ENCODE peak calls at places on chromosome 21, in nine cellular contexts. M is adrenal gland, Z is left ventricle myocardium inferior, S is uterus, J is adipocyte, V is A549, A is stomach, I is trophoblast cell, C is IMR-90. T is an unnamed sample. For H3K4me1, the result is how much of the 10 kb centered on the place peaks cover.

GRCh38 chr21:32184485-32184884 is 94.4 kb downstream of the MIS18A start:
- DNase-seq in M (no peak), V (no peak), Z (no peak), C (no peak), J (no peak), A (no peak), S (no peak), I (no peak), T (no peak)

GRCh38 chr21:30408782-30409494 is 13.1 kb downstream of the KRTAP13-1 start:
- DNase-seq in J (no peak), S (no peak), C (no peak), V (peak), A (peak), M (no peak), I (peak), Z (no peak), T (peak)

GRCh38 chr21:38506606-38507331 is 8.5 kb upstream of the ERG start:
- DNase-seq in S (no peak), V (no peak), A (no peak), Z (peak), I (no peak), M (peak), J (no peak), C (no peak), T (no peak)

GRCh38 chr21:14989359-14989758 is 75.4 kb downstream of the NRIP1 start:
- DNase-seq in Z (peak), J (peak), A (no peak), I (no peak), V (no peak), M (no peak), C (peak), S (no peak), T (no peak)

GRCh38 chr21:25424674-25425073 is 182.6 kb downstream of the MRPL39 start:
- DNase-seq in A (no peak), M (no peak), S (no peak), C (no peak), J (no peak), Z (no peak), V (no peak), I (no peak), T (no peak)

GRCh38 chr21:14120091-14120734 is 90.5 kb downstream of the LIPI start:
- DNase-seq in M (peak), V (peak), A (peak), I (peak), Z (no peak), S (no peak), C (peak), J (peak), T (no peak)

GRCh38 chr21:31660134-31660565 is 657 bp downstream of the SOD1 start:
- DNase-seq in J (no peak), Z (no peak), C (no peak), V (no peak), S (peak), M (peak), I (no peak), A (no peak), T (no peak)

GRCh38 chr21:14755086-14755485 is 209.0 kb upstream of the SAMSN1 start:
- DNase-seq in J (no peak), I (no peak), C (no peak), M (no peak), Z (no peak), A (no peak), S (no peak), V (no peak), T (no peak)

GRCh38 chr21:10272216-10272615 is 249.2 kb upstream of the TPTE start:
- DNase-seq in I (no peak), J (no peak), V (peak), A (no peak), S (no peak), Z (no peak), M (no peak), C (no peak), T (no peak)

GRCh38 chr21:24118738-24119470 is 1488.4 kb downstream of the MRPL39 start:
- DNase-seq in I (no peak), Z (no peak), M (no peak), J (peak), V (no peak), A (no peak), S (no peak), C (peak), T (no peak)

GRCh38 chr21:30372139-30372770 is at the start of gene KRTAP13-2:
- DNase-seq in J (no peak), C (no peak), Z (no peak), M (no peak), A (no peak), S (no peak), V (no peak), I (no peak), T (no peak)

GRCh38 chr21:41258617-41259016 is 58.0 kb upstream of the FAM3B start:
- DNase-seq in M (no peak), I (no peak), V (no peak), S (no peak), J (no peak), A (no peak), C (peak), Z (no peak), T (no peak)

GRCh38 chr21:24939288-24939687 is 668.0 kb downstream of the MRPL39 start:
- DNase-seq in Z (no peak), V (no peak), J (no peak), M (peak), S (no peak), C (no peak), I (no peak), A (peak), T (no peak)

GRCh38 chr21:8991088-8991907 is 1530.1 kb upstream of the TPTE start:
- DNase-seq in V (peak), M (no peak), Z (no peak), J (no peak), S (no peak), A (no peak), I (no peak), C (no peak), T (no peak)

GRCh38 chr21:18164933-18165332 is 79.7 kb upstream of the CHODL start:
- DNase-seq in C (no peak), I (no peak), V (no peak), A (no peak), J (no peak), S (no peak), Z (no peak), M (no peak), T (no peak)

GRCh38 chr21:21286170-21286798 is 288.1 kb downstream of the NCAM2 start:
- DNase-seq in M (no peak), J (no peak), S (no peak), Z (no peak), V (no peak), A (no peak), C (no peak), I (no peak), T (no peak)

GRCh38 chr21:18877932-18878331 is 474.3 kb upstream of the TMPRSS15 start:
- DNase-seq in V (no peak), A (no peak), S (no peak), J (no peak), I (no peak), M (no peak), C (no peak), Z (no peak), T (no peak)

GRCh38 chr21:44459712-44460440 is 4.6 kb downstream of the LRRC3 start:
- DNase-seq in I (no peak), A (no peak), V (no peak), C (no peak), M (no peak), Z (no peak), S (no peak), J (no peak), T (no peak)

GRCh38 chr21:44460441-44460755 is 5.1 kb downstream of the LRRC3 start:
- DNase-seq in M (no peak), I (no peak), A (no peak), S (no peak), Z (no peak), J (no peak), V (no peak), C (no peak), T (no peak)

GRCh38 chr21:44462090-44462833 is 7.0 kb downstream of the LRRC3 start:
- DNase-seq in S (no peak), V (no peak), Z (no peak), I (no peak), A (no peak), J (no peak), M (no peak), C (no peak), T (no peak)

GRCh38 chr21:44461438-44462089 is 6.3 kb downstream of the LRRC3 start:
- DNase-seq in S (no peak), I (peak), C (no peak), A (no peak), Z (no peak), M (no peak), J (no peak), V (no peak), T (no peak)

DNA sequence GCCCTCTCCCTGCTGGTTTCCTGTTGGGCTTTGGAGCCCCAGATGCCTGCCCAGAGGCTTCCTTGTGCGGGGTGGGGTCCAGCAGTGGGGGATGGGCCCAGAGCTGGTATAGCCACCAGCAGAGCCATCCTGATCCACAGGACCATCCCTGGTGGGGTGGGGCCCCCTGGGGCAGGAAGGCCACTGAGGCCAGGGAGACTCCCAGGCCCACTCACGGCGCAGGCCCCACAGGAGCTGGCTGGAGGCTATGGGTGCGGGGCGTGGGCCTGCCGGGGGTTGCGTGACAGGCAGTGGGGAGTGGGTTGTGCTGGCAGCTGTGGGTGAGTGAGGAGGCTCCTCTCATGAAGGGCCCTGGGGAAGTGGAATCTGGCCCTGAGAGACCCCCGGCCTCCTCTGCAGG is 5.7 kb downstream of the LRRC3 start:
- DNase-seq in V (no peak), C (no peak), M (no peak), S (no peak), I (no peak), J (no peak), Z (no peak), A (no peak), T (no peak)
- H3K4me3 ChIP-seq in V (no peak), C (no peak), M (no peak), S (no peak), I (no peak), J (no peak), Z (no peak), A (no peak), T (no peak)

GRCh38 chr21:42469272-42469671 is 26.8 kb downstream of the RSPH1 start:
- DNase-seq in J (no peak), I (no peak), V (no peak), M (no peak), Z (no peak), S (no peak), A (no peak), C (no peak), T (no peak)

GRCh38 chr21:42466700-42467612 is 29.1 kb downstream of the RSPH1 start:
- DNase-seq in C (peak), S (no peak), A (no peak), M (peak), V (peak), Z (no peak), I (peak), J (peak), T (no peak)

GRCh38 chr21:42467613-42467983 is 28.4 kb downstream of the RSPH1 start:
- DNase-seq in I (no peak), S (no peak), Z (no peak), C (no peak), M (no peak), V (no peak), J (no peak), A (no peak), T (no peak)

GRCh38 chr21:42471206-42471605 is 24.8 kb downstream of the RSPH1 start:
- DNase-seq in Z (no peak), J (no peak), V (no peak), S (no peak), I (no peak), A (no peak), C (no peak), M (no peak), T (no peak)

DNA sequence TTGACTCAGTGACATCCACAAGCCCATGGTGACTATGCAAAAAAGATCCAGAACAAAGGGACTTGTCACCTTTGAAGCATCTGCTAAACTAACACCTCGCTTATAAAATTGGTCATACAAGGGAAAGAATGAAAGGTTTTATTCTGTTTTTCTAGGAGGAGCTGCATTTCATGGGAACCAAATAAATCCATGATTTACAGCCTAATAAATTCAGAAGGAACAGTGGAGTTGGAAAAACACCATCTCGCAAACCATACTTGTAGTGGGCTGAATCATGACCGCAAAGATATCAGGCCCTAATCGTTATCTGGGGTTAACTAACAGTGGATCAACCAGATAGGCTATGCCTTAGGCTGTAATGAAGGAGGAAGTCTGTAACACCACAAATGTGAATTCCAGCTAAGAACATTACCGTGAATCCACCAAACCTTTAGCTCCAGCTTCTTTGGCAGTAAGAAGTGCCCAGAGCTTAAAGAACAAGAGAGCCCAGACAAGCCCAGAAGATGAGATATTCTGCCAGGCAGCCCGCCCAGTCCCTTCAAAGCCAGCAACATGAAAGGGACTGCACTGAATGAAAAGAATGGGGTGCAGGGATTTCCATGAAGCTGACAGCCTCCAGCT is 27.4 kb downstream of the RSPH1 start:
- DNase-seq in I (no peak), V (no peak), C (no peak), M (no peak), S (no peak), J (no peak), A (no peak), Z (no peak), T (no peak)
- H3K4me1 ChIP-seq in I (under half), V (under half), C (under half), M (under half), S (under half), J (under half), A (under half), Z (under half), T (under half)

GRCh38 chr21:26844258-26845065 is 747 bp downstream of the ADAMTS1 start:
- DNase-seq in M (peak), J (peak), A (no peak), Z (peak), V (peak), C (peak), S (peak), I (peak), T (peak)

GRCh38 chr21:26846036-26846931 is 1.1 kb upstream of the ADAMTS1 start:
- DNase-seq in S (peak), V (peak), M (peak), A (peak), J (peak), I (peak), Z (peak), C (peak), T (peak)

GRCh38 chr21:26843912-26844257 is 1.3 kb downstream of the ADAMTS1 start:
- DNase-seq in V (peak), C (peak), M (no peak), S (peak), I (peak), Z (no peak), J (peak), A (no peak), T (no peak)

GRCh38 chr21:26845066-26845749 is at the start of gene ADAMTS1:
- DNase-seq in I (peak), C (peak), M (peak), J (peak), S (peak), A (peak), Z (peak), V (peak), T (peak)

GRCh38 chr21:26845750-26846035 is 484 bp upstream of the ADAMTS1 start:
- DNase-seq in V (no peak), I (no peak), A (no peak), J (no peak), S (no peak), C (no peak), Z (no peak), M (no peak), T (no peak)
- H3K4me3 ChIP-seq in V (peak), I (peak), A (peak), J (peak), S (peak), C (peak), Z (peak), M (no peak), T (peak)

GRCh38 chr21:33232640-33233039 is 2.9 kb downstream of the IFNAR2 start:
- DNase-seq in Z (no peak), S (no peak), I (no peak), V (no peak), C (no peak), A (no peak), J (no peak), M (no peak), T (no peak)
- H3K4me1 ChIP-seq in Z (half or more), S (under half), I (under half), V (under half), C (under half), A (under half), J (under half), M (under half), T (under half)

GRCh38 chr21:36691539-36692124 is 7.3 kb upstream of the SIM2 start:
- DNase-seq in S (no peak), A (no peak), J (no peak), C (peak), Z (no peak), V (no peak), I (peak), M (no peak), T (no peak)

GRCh38 chr21:36693144-36694040 is 5.5 kb upstream of the SIM2 start:
- DNase-seq in Z (no peak), V (no peak), J (no peak), A (no peak), C (no peak), I (peak), M (no peak), S (no peak), T (no peak)

GRCh38 chr21:36690637-36691538 is 8.0 kb upstream of the SIM2 start:
- DNase-seq in V (no peak), J (no peak), C (peak), Z (no peak), M (no peak), A (no peak), S (no peak), I (no peak), T (no peak)

GRCh38 chr21:36692844-36693143 is 6.1 kb upstream of the SIM2 start:
- DNase-seq in M (no peak), V (no peak), C (no peak), A (no peak), I (peak), J (no peak), Z (no peak), S (no peak), T (no peak)

DNA sequence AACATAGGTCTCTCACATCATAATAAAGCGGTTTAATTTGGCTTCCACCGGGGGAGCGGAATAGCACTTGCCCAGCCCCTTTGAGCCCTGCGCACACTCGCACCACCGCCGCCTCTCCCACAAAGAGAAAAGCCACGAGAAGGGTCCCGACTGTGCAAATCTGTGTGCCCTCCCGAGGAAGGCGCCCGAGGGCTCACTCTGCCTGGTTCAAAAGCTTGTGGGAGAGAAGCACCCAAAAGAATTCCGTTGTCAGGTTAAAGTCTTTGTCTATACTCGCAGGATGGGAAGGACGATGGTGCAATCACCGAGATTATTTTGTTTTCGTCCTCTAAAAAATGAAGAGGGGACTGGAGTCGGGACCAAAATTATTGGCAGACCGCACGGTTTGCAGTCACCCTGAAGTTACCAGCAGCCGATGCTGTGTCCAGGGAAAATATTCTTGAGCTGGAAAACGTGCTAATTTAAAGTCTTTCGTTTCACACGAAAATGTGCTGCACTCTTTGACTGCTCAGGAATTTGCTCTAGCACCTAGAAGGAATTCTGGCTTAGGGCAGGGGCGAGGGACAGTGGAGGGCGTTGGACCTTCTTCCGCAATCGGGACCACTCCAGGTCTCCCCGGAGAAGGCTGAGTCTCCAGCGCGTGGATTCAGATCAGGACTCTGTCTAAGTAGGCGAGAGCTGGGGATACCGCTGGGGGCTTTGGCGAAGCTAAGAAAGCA is 6.6 kb upstream of the SIM2 start:
- DNase-seq in V (no peak), A (no peak), C (no peak), J (no peak), Z (no peak), S (no peak), M (no peak), I (peak), T (no peak)
- H3K4me3 ChIP-seq in V (no peak), A (peak), C (no peak), J (no peak), Z (no peak), S (no peak), M (no peak), I (no peak), T (no peak)

GRCh38 chr21:35019631-35020032 is 29.5 kb downstream of the RUNX1 start:
- DNase-seq in C (no peak), M (no peak), A (peak), V (peak), I (no peak), Z (no peak), S (no peak), J (no peak), T (no peak)
- H3K4me1 ChIP-seq in C (under half), M (under half), A (under half), V (under half), I (under half), Z (under half), S (under half), J (under half), T (under half)

GRCh38 chr21:35607406-35607805 is 452.9 kb downstream of the SETD4 start:
- DNase-seq in Z (no peak), S (no peak), I (no peak), C (no peak), M (no peak), J (no peak), V (no peak), A (no peak), T (no peak)
- H3K4me3 ChIP-seq in Z (no peak), S (no peak), I (no peak), C (no peak), M (no peak), J (no peak), V (no peak), A (no peak), T (no peak)

GRCh38 chr21:40118527-40118926 is 251.3 kb downstream of the PCP4 start:
- DNase-seq in V (no peak), S (no peak), Z (no peak), M (no peak), I (peak), J (no peak), A (no peak), C (no peak), T (no peak)
- H3K4me1 ChIP-seq in V (under half), S (under half), Z (under half), M (under half), I (under half), J (under half), A (under half), C (under half), T (under half)

GRCh38 chr21:46227811-46228344 is 696 bp downstream of the LSS start:
- DNase-seq in V (no peak), S (no peak), M (no peak), A (no peak), J (peak), C (no peak), Z (no peak), I (no peak), T (no peak)
- H3K4me3 ChIP-seq in V (peak), S (peak), M (peak), A (peak), J (peak), C (peak), Z (peak), I (peak), T (peak)

T was measured in upper lobe of right lung.